ENCODE peak calls at places on chromosomes 4 and X, in ten cellular contexts. One of them, this sample, is unnamed.

GRCh38 chrX:145405012-145405411 is 157.7 kb downstream of the SPANXN1 start:
- DNase-seq in Calu3: peak
- DNase-seq in ovary: no peak
- DNase-seq in CD4-positive, alpha-beta T cell: no peak
- DNase-seq in IMR-90: peak
- DNase-seq in transverse colon: no peak
- DNase-seq in lower leg skin: no peak
- DNase-seq in progenitor cell of endocrine pancreas: no peak
- DNase-seq in stomach: no peak
- DNase-seq in endothelial cell: peak
- DNase-seq in this sample: no peak

GRCh38 chrX:11591712-11592351 is 73.9 kb downstream of the ARHGAP6 start:
- DNase-seq in Calu3: no peak
- DNase-seq in ovary: no peak
- DNase-seq in CD4-positive, alpha-beta T cell: no peak
- DNase-seq in IMR-90: no peak
- DNase-seq in transverse colon: no peak
- DNase-seq in lower leg skin: no peak
- DNase-seq in progenitor cell of endocrine pancreas: no peak
- DNase-seq in stomach: no peak
- DNase-seq in endothelial cell: no peak
- DNase-seq in this sample: peak

GRCh38 chr4:169080970-169081369 is 70.9 kb upstream of the CBR4 start:
- DNase-seq in Calu3: no peak
- DNase-seq in ovary: peak
- DNase-seq in CD4-positive, alpha-beta T cell: no peak
- DNase-seq in IMR-90: peak
- DNase-seq in transverse colon: no peak
- DNase-seq in lower leg skin: no peak
- DNase-seq in progenitor cell of endocrine pancreas: no peak
- DNase-seq in stomach: no peak
- DNase-seq in endothelial cell: no peak
- DNase-seq in this sample: no peak

GRCh38 chr4:111943796-111944203 is 201.5 kb upstream of the FAM241A start:
- DNase-seq in Calu3: peak
- DNase-seq in ovary: no peak
- DNase-seq in CD4-positive, alpha-beta T cell: no peak
- DNase-seq in IMR-90: no peak
- DNase-seq in transverse colon: peak
- DNase-seq in lower leg skin: no peak
- DNase-seq in progenitor cell of endocrine pancreas: peak
- DNase-seq in stomach: peak
- DNase-seq in endothelial cell: peak
- DNase-seq in this sample: peak

GRCh38 chrX:124228849-124229248 is 103.6 kb upstream of the TEX13D start:
- DNase-seq in Calu3: no peak
- DNase-seq in ovary: no peak
- DNase-seq in CD4-positive, alpha-beta T cell: no peak
- DNase-seq in IMR-90: no peak
- DNase-seq in transverse colon: no peak
- DNase-seq in lower leg skin: no peak
- DNase-seq in progenitor cell of endocrine pancreas: no peak
- DNase-seq in stomach: no peak
- DNase-seq in endothelial cell: no peak
- DNase-seq in this sample: no peak

GRCh38 chrX:105910563-105911105 is 88.3 kb downstream of the NRK start:
- DNase-seq in Calu3: no peak
- DNase-seq in ovary: no peak
- DNase-seq in CD4-positive, alpha-beta T cell: no peak
- DNase-seq in IMR-90: no peak
- DNase-seq in transverse colon: no peak
- DNase-seq in lower leg skin: no peak
- DNase-seq in progenitor cell of endocrine pancreas: no peak
- DNase-seq in stomach: no peak
- DNase-seq in endothelial cell: no peak
- DNase-seq in this sample: no peak

GRCh38 chr4:150573534-150573933 is 8.4 kb upstream of the MAB21L2 start:
- DNase-seq in Calu3: no peak
- DNase-seq in ovary: no peak
- DNase-seq in CD4-positive, alpha-beta T cell: no peak
- DNase-seq in IMR-90: peak
- DNase-seq in transverse colon: no peak
- DNase-seq in lower leg skin: no peak
- DNase-seq in progenitor cell of endocrine pancreas: no peak
- DNase-seq in stomach: no peak
- DNase-seq in endothelial cell: no peak
- DNase-seq in this sample: no peak

GRCh38 chr4:13989496-13989895 is 362.0 kb upstream of the BOD1L1 start:
- DNase-seq in Calu3: no peak
- DNase-seq in ovary: no peak
- DNase-seq in CD4-positive, alpha-beta T cell: no peak
- DNase-seq in IMR-90: no peak
- DNase-seq in transverse colon: no peak
- DNase-seq in lower leg skin: no peak
- DNase-seq in progenitor cell of endocrine pancreas: no peak
- DNase-seq in stomach: no peak
- DNase-seq in endothelial cell: no peak
- DNase-seq in this sample: no peak

GRCh38 chrX:153568612-153569011 is 30.3 kb downstream of the CCNQ start:
- DNase-seq in Calu3: no peak
- DNase-seq in ovary: no peak
- DNase-seq in CD4-positive, alpha-beta T cell: no peak
- DNase-seq in IMR-90: no peak
- DNase-seq in transverse colon: no peak
- DNase-seq in lower leg skin: no peak
- DNase-seq in progenitor cell of endocrine pancreas: no peak
- DNase-seq in stomach: no peak
- DNase-seq in endothelial cell: no peak
- DNase-seq in this sample: no peak
- TF ChIP-seq CTCF in Calu3: no peak
- TF ChIP-seq CTCF in ovary: no peak
- TF ChIP-seq CTCF in CD4-positive, alpha-beta T cell: no peak
- TF ChIP-seq CTCF in IMR-90: no peak
- TF ChIP-seq CTCF in transverse colon: no peak
- TF ChIP-seq CTCF in lower leg skin: no peak
- TF ChIP-seq CTCF in progenitor cell of endocrine pancreas: peak
- TF ChIP-seq CTCF in stomach: no peak
- TF ChIP-seq CTCF in endothelial cell: no peak
- TF ChIP-seq CTCF in this sample: no peak

GRCh38 chr4:74056114-74056857 is 17.8 kb upstream of the CXCL3 start:
- DNase-seq in Calu3: no peak
- DNase-seq in ovary: no peak
- DNase-seq in CD4-positive, alpha-beta T cell: no peak
- DNase-seq in IMR-90: peak
- DNase-seq in transverse colon: no peak
- DNase-seq in lower leg skin: no peak
- DNase-seq in progenitor cell of endocrine pancreas: no peak
- DNase-seq in stomach: no peak
- DNase-seq in endothelial cell: no peak
- DNase-seq in this sample: peak
- TF ChIP-seq CTCF in Calu3: no peak
- TF ChIP-seq CTCF in ovary: no peak
- TF ChIP-seq CTCF in CD4-positive, alpha-beta T cell: no peak
- TF ChIP-seq CTCF in IMR-90: peak
- TF ChIP-seq CTCF in transverse colon: peak
- TF ChIP-seq CTCF in lower leg skin: no peak
- TF ChIP-seq CTCF in progenitor cell of endocrine pancreas: no peak
- TF ChIP-seq CTCF in stomach: no peak
- TF ChIP-seq CTCF in endothelial cell: no peak
- TF ChIP-seq CTCF in this sample: no peak

DNA sequence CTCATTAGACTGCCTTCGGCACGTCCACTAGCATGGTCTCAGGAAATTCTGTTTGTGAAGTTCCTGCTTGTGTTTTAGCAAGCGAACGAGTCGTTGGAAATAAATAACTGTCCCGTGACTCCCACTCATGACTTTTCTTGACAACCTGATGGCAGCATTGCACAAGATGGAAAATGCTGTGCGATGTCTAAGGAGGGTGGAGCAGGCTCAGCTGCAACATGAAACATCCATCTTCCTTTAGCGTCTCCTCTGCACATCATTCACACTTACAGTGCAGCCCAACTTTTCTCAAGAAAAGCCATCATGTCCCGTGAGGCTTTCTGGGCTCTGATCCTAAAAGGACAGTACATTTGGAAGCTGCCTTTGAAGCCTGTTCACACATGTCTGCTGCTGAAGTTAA is 328.9 kb upstream of the ZFP42 start:
- DNase-seq in Calu3: no peak
- DNase-seq in ovary: no peak
- DNase-seq in CD4-positive, alpha-beta T cell: no peak
- DNase-seq in IMR-90: peak
- DNase-seq in transverse colon: no peak
- DNase-seq in lower leg skin: peak
- DNase-seq in progenitor cell of endocrine pancreas: no peak
- DNase-seq in stomach: no peak
- DNase-seq in endothelial cell: no peak
- DNase-seq in this sample: no peak
- TF ChIP-seq CTCF in Calu3: no peak
- TF ChIP-seq CTCF in ovary: no peak
- TF ChIP-seq CTCF in CD4-positive, alpha-beta T cell: no peak
- TF ChIP-seq CTCF in IMR-90: no peak
- TF ChIP-seq CTCF in transverse colon: no peak
- TF ChIP-seq CTCF in lower leg skin: no peak
- TF ChIP-seq CTCF in progenitor cell of endocrine pancreas: no peak
- TF ChIP-seq CTCF in stomach: no peak
- TF ChIP-seq CTCF in endothelial cell: no peak
- TF ChIP-seq CTCF in this sample: no peak

GRCh38 chrX:131789664-131790063 is 233.4 kb upstream of the STK26 start:
- DNase-seq in Calu3: no peak
- DNase-seq in ovary: no peak
- DNase-seq in CD4-positive, alpha-beta T cell: no peak
- DNase-seq in IMR-90: no peak
- DNase-seq in transverse colon: no peak
- DNase-seq in lower leg skin: no peak
- DNase-seq in progenitor cell of endocrine pancreas: no peak
- DNase-seq in stomach: no peak
- DNase-seq in endothelial cell: no peak
- DNase-seq in this sample: no peak

GRCh38 chrX:131792789-131793462 is 230.2 kb upstream of the STK26 start:
- DNase-seq in Calu3: no peak
- DNase-seq in ovary: peak
- DNase-seq in CD4-positive, alpha-beta T cell: no peak
- DNase-seq in IMR-90: peak
- DNase-seq in transverse colon: peak
- DNase-seq in lower leg skin: no peak
- DNase-seq in progenitor cell of endocrine pancreas: no peak
- DNase-seq in stomach: peak
- DNase-seq in endothelial cell: peak
- DNase-seq in this sample: no peak

GRCh38 chrX:131791608-131792355 is 231.3 kb upstream of the STK26 start:
- DNase-seq in Calu3: no peak
- DNase-seq in ovary: peak
- DNase-seq in CD4-positive, alpha-beta T cell: no peak
- DNase-seq in IMR-90: peak
- DNase-seq in transverse colon: no peak
- DNase-seq in lower leg skin: no peak
- DNase-seq in progenitor cell of endocrine pancreas: no peak
- DNase-seq in stomach: no peak
- DNase-seq in endothelial cell: no peak
- DNase-seq in this sample: no peak

GRCh38 chrX:131795442-131796229 is 227.5 kb upstream of the STK26 start:
- DNase-seq in Calu3: no peak
- DNase-seq in ovary: no peak
- DNase-seq in CD4-positive, alpha-beta T cell: no peak
- DNase-seq in IMR-90: no peak
- DNase-seq in transverse colon: peak
- DNase-seq in lower leg skin: no peak
- DNase-seq in progenitor cell of endocrine pancreas: no peak
- DNase-seq in stomach: peak
- DNase-seq in endothelial cell: no peak
- DNase-seq in this sample: no peak

DNA sequence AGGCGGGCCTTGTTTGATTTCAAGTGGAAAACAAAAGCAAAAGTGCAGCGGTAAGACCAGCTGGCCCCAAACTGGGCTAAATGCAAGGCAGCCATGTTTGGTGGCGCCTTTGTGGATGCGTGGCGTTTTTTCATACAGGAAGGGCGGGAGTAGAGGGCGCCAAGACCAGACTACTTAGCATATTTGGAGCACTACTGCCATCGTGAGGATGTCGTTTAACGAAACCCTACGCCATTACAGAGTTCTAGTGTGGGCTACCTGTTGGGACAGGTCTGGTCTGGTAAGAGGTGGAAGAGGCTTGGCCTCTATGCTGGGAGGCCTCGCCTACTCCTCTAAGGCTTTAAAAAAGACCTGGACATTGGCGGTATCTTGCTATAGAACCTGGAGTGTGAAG is 230.7 kb upstream of the STK26 start:
- DNase-seq in Calu3: no peak
- DNase-seq in ovary: peak
- DNase-seq in CD4-positive, alpha-beta T cell: no peak
- DNase-seq in IMR-90: peak
- DNase-seq in transverse colon: peak
- DNase-seq in lower leg skin: no peak
- DNase-seq in progenitor cell of endocrine pancreas: no peak
- DNase-seq in stomach: peak
- DNase-seq in endothelial cell: no peak
- DNase-seq in this sample: peak
- TF ChIP-seq CTCF in Calu3: no peak
- TF ChIP-seq CTCF in ovary: peak
- TF ChIP-seq CTCF in CD4-positive, alpha-beta T cell: no peak
- TF ChIP-seq CTCF in IMR-90: peak
- TF ChIP-seq CTCF in transverse colon: no peak
- TF ChIP-seq CTCF in lower leg skin: no peak
- TF ChIP-seq CTCF in progenitor cell of endocrine pancreas: no peak
- TF ChIP-seq CTCF in stomach: no peak
- TF ChIP-seq CTCF in endothelial cell: no peak
- TF ChIP-seq CTCF in this sample: no peak

GRCh38 chrX:119692241-119693031 is 532 bp downstream of the SEPTIN6 start:
- DNase-seq in Calu3: peak
- DNase-seq in ovary: no peak
- DNase-seq in CD4-positive, alpha-beta T cell: peak
- DNase-seq in IMR-90: peak
- DNase-seq in transverse colon: peak
- DNase-seq in lower leg skin: no peak
- DNase-seq in progenitor cell of endocrine pancreas: peak
- DNase-seq in stomach: peak
- DNase-seq in endothelial cell: peak
- DNase-seq in this sample: peak
- TF ChIP-seq CTCF in Calu3: no peak
- TF ChIP-seq CTCF in ovary: no peak
- TF ChIP-seq CTCF in CD4-positive, alpha-beta T cell: peak
- TF ChIP-seq CTCF in IMR-90: no peak
- TF ChIP-seq CTCF in transverse colon: no peak
- TF ChIP-seq CTCF in lower leg skin: no peak
- TF ChIP-seq CTCF in progenitor cell of endocrine pancreas: peak
- TF ChIP-seq CTCF in stomach: no peak
- TF ChIP-seq CTCF in endothelial cell: no peak
- TF ChIP-seq CTCF in this sample: no peak

DNA sequence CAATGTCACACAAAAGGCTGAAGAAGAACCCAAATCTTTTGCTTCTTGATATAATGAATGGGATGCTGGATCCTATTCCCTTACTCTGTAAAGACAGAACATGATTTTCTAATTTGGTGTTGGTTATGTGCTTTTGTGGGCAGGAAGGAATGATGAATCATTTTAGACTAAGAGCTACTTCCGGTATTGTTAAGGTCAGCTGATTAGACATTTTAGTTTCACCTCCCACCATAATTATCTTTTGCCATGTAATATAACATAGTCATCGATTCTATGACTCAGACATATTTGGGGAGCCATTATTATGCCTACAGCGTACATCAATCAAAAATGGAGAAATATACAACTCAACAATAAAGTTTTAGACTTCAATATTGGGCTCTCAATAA is 265.3 kb downstream of the ZNF674 start:
- DNase-seq in Calu3: no peak
- DNase-seq in ovary: no peak
- DNase-seq in CD4-positive, alpha-beta T cell: no peak
- DNase-seq in IMR-90: peak
- DNase-seq in transverse colon: no peak
- DNase-seq in lower leg skin: no peak
- DNase-seq in progenitor cell of endocrine pancreas: no peak
- DNase-seq in stomach: no peak
- DNase-seq in endothelial cell: no peak
- DNase-seq in this sample: no peak
- TF ChIP-seq CTCF in Calu3: no peak
- TF ChIP-seq CTCF in ovary: no peak
- TF ChIP-seq CTCF in CD4-positive, alpha-beta T cell: no peak
- TF ChIP-seq CTCF in IMR-90: no peak
- TF ChIP-seq CTCF in transverse colon: no peak
- TF ChIP-seq CTCF in lower leg skin: no peak
- TF ChIP-seq CTCF in progenitor cell of endocrine pancreas: no peak
- TF ChIP-seq CTCF in stomach: no peak
- TF ChIP-seq CTCF in endothelial cell: no peak
- TF ChIP-seq CTCF in this sample: no peak